ENCODE peak calls at places on chromosomes 2 and 18, in five cellular contexts. One of them, this sample, is unnamed.

GRCh38 chr2:153169567-153169966 is 309.0 kb downstream of the RPRM start:
- DNase-seq in H9: no peak
- DNase-seq in trophoblast cell: no peak
- DNase-seq in H1: no peak
- DNase-seq in mesenchymal stem cell: no peak
- DNase-seq in this sample: no peak

GRCh38 chr2:241773511-241774418 is 2.9 kb upstream of the GAL3ST2 start:
- DNase-seq in H9: no peak
- DNase-seq in H1: peak
- DNase-seq in trophoblast cell: no peak
- DNase-seq in mesenchymal stem cell: no peak
- DNase-seq in this sample: no peak

GRCh38 chr18:13103366-13103765 is 112.2 kb downstream of the CEP192 start:
- DNase-seq in trophoblast cell: no peak
- DNase-seq in H9: no peak
- DNase-seq in mesenchymal stem cell: no peak
- DNase-seq in H1: no peak
- DNase-seq in this sample: no peak

GRCh38 chr2:18477333-18477732 is 83.1 kb downstream of the RDH14 start:
- DNase-seq in mesenchymal stem cell: no peak
- DNase-seq in H1: no peak
- DNase-seq in H9: no peak
- DNase-seq in trophoblast cell: no peak
- DNase-seq in this sample: no peak

GRCh38 chr18:36295880-36296301 is 1.6 kb upstream of the FHOD3 start:
- DNase-seq in H9: no peak
- DNase-seq in trophoblast cell: peak
- DNase-seq in H1: no peak
- DNase-seq in mesenchymal stem cell: no peak
- DNase-seq in this sample: no peak

GRCh38 chr2:191545361-191545760 is 132.6 kb upstream of the NABP1 start:
- DNase-seq in mesenchymal stem cell: no peak
- DNase-seq in H1: no peak
- DNase-seq in H9: no peak
- DNase-seq in trophoblast cell: no peak
- DNase-seq in this sample: no peak

GRCh38 chr2:92072461-92073035 is 2798.7 kb upstream of the TEKT4 start:
- DNase-seq in mesenchymal stem cell: no peak
- DNase-seq in H9: peak
- DNase-seq in H1: no peak
- DNase-seq in trophoblast cell: no peak
- DNase-seq in this sample: no peak

GRCh38 chr2:203035879-203036470 is 21.3 kb downstream of the NBEAL1 start:
- DNase-seq in H9: no peak
- DNase-seq in trophoblast cell: no peak
- DNase-seq in mesenchymal stem cell: no peak
- DNase-seq in H1: no peak
- DNase-seq in this sample: no peak

GRCh38 chr2:191521608-191522208 is 156.2 kb upstream of the NABP1 start:
- DNase-seq in H1: no peak
- DNase-seq in mesenchymal stem cell: peak
- DNase-seq in H9: no peak
- DNase-seq in trophoblast cell: no peak
- DNase-seq in this sample: no peak

GRCh38 chr2:203689424-203690109 is 16.9 kb upstream of the CD28 start:
- DNase-seq in mesenchymal stem cell: no peak
- DNase-seq in H9: no peak
- DNase-seq in trophoblast cell: no peak
- DNase-seq in H1: no peak
- DNase-seq in this sample: no peak

GRCh38 chr2:216339456-216340279 is 32.6 kb downstream of the MARCHF4 start:
- DNase-seq in H9: peak
- DNase-seq in trophoblast cell: no peak
- DNase-seq in mesenchymal stem cell: peak
- DNase-seq in H1: peak
- DNase-seq in this sample: peak

GRCh38 chr2:58239243-58239642 is 1.9 kb downstream of the FANCL start:
- DNase-seq in mesenchymal stem cell: no peak
- DNase-seq in H9: no peak
- DNase-seq in trophoblast cell: no peak
- DNase-seq in H1: no peak
- DNase-seq in this sample: no peak

GRCh38 chr18:44392933-44393332 is 287.8 kb upstream of the SETBP1 start:
- DNase-seq in H1: no peak
- DNase-seq in trophoblast cell: peak
- DNase-seq in H9: no peak
- DNase-seq in mesenchymal stem cell: no peak
- DNase-seq in this sample: peak

GRCh38 chr2:207897541-207898353 is 127.6 kb downstream of the PLEKHM3 start:
- DNase-seq in H1: no peak
- DNase-seq in mesenchymal stem cell: no peak
- DNase-seq in H9: no peak
- DNase-seq in trophoblast cell: no peak
- DNase-seq in this sample: peak

GRCh38 chr2:230640540-230641011 is 72.1 kb upstream of the CAB39 start:
- DNase-seq in H1: no peak
- DNase-seq in H9: no peak
- DNase-seq in mesenchymal stem cell: peak
- DNase-seq in trophoblast cell: no peak
- DNase-seq in this sample: no peak

GRCh38 chr2:234178309-234179030 is 128.0 kb downstream of the SPP2 start:
- DNase-seq in mesenchymal stem cell: peak
- DNase-seq in H1: no peak
- DNase-seq in H9: no peak
- DNase-seq in trophoblast cell: no peak
- DNase-seq in this sample: no peak

GRCh38 chr2:72415256-72415655 is 267.6 kb upstream of the CYP26B1 start:
- DNase-seq in trophoblast cell: no peak
- DNase-seq in H9: no peak
- DNase-seq in mesenchymal stem cell: peak
- DNase-seq in H1: no peak
- DNase-seq in this sample: no peak

GRCh38 chr2:173146590-173146989 is 70.9 kb downstream of the MAP3K20 start:
- DNase-seq in H1: no peak
- DNase-seq in mesenchymal stem cell: peak
- DNase-seq in trophoblast cell: no peak
- DNase-seq in H9: no peak
- DNase-seq in this sample: no peak

GRCh38 chr2:66565291-66565690 is 130.4 kb downstream of the MEIS1 start:
- DNase-seq in H9: no peak
- DNase-seq in H1: no peak
- DNase-seq in trophoblast cell: no peak
- DNase-seq in mesenchymal stem cell: no peak
- DNase-seq in this sample: no peak

GRCh38 chr18:54233228-54233625 is 8.8 kb upstream of the MBD2 start:
- DNase-seq in trophoblast cell: no peak
- DNase-seq in H9: no peak
- DNase-seq in mesenchymal stem cell: no peak
- DNase-seq in H1: no peak
- DNase-seq in this sample: no peak

GRCh38 chr18:45137089-45137423 is 456.4 kb downstream of the SETBP1 start:
- DNase-seq in trophoblast cell: no peak
- DNase-seq in mesenchymal stem cell: no peak
- DNase-seq in H1: no peak
- DNase-seq in H9: no peak
- DNase-seq in this sample: no peak

GRCh38 chr2:200756618-200757321 is 54.9 kb upstream of the BZW1 start:
- DNase-seq in H9: peak
- DNase-seq in H1: no peak
- DNase-seq in trophoblast cell: peak
- DNase-seq in mesenchymal stem cell: peak
- DNase-seq in this sample: no peak

GRCh38 chr2:224927671-224928173 is 114.5 kb downstream of the DOCK10 start:
- DNase-seq in H9: no peak
- DNase-seq in mesenchymal stem cell: peak
- DNase-seq in trophoblast cell: peak
- DNase-seq in H1: no peak
- DNase-seq in this sample: no peak

GRCh38 chr2:231765496-231765929 is 15.6 kb downstream of the PDE6D start:
- DNase-seq in mesenchymal stem cell: no peak
- DNase-seq in trophoblast cell: no peak
- DNase-seq in H1: no peak
- DNase-seq in H9: no peak
- DNase-seq in this sample: no peak

GRCh38 chr2:9656270-9656766 is 25.5 kb upstream of the YWHAQ start:
- DNase-seq in mesenchymal stem cell: peak
- DNase-seq in H9: no peak
- DNase-seq in trophoblast cell: peak
- DNase-seq in H1: no peak
- DNase-seq in this sample: no peak

DNA sequence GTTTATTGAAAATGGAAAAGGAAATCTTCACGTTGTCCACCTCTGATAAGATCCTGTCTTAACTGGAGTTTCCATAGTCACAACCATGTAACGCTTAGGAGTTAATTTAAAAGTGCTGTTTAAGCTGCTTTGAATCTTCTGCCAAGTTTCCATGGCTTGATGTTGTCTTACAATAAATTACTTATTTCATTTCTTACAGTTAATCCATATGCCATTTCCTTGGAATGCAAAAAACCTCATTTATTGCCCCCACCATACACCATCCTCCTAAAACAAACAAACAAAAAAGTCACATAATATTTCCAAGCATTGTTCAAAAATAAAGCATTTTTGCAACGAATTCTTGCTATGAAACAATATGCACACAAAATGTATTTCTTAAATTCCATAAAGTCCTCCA is 46.7 kb upstream of the PXDN start:
- DNase-seq in mesenchymal stem cell: no peak
- DNase-seq in H9: no peak
- DNase-seq in H1: no peak
- DNase-seq in trophoblast cell: no peak
- DNase-seq in this sample: no peak
- H3K18ac ChIP-seq in mesenchymal stem cell: no peak
- H3K18ac ChIP-seq in H9: no peak
- H3K18ac ChIP-seq in H1: no peak
- H3K18ac ChIP-seq in trophoblast cell: no peak
- H3K18ac ChIP-seq in this sample: no peak

DNA sequence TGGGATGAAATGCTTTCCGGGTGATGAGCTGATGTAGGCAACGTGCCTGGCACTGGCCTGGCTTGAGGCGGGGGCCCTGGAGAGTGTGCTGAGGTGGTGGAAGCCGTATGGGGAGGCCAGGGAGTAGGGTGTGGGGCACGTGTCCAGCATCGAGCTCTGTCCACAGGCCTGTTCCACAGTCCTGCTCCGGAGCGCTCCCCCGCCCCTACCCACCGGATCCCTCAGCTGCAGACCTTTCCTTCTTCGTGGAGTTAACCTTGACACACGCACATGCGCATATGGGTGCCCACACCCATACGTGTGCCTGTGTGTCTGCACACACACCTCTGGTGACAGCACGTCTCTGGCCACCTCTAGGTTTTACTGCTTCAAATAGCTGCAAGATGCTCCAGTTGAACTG is 49.3 kb downstream of the INHBB start:
- DNase-seq in trophoblast cell: no peak
- DNase-seq in H1: peak
- DNase-seq in mesenchymal stem cell: no peak
- DNase-seq in H9: no peak
- DNase-seq in this sample: no peak
- H2BK12ac ChIP-seq in trophoblast cell: no peak
- H2BK12ac ChIP-seq in H1: peak
- H2BK12ac ChIP-seq in mesenchymal stem cell: no peak
- H2BK12ac ChIP-seq in H9: no peak
- H2BK12ac ChIP-seq in this sample: no peak

GRCh38 chr2:84996909-84997308 is 25.9 kb downstream of the KCMF1 start:
- DNase-seq in trophoblast cell: no peak
- DNase-seq in H9: no peak
- DNase-seq in H1: no peak
- DNase-seq in mesenchymal stem cell: no peak
- DNase-seq in this sample: no peak

GRCh38 chr2:84986018-84986417 is 15.1 kb downstream of the KCMF1 start:
- DNase-seq in trophoblast cell: no peak
- DNase-seq in H1: no peak
- DNase-seq in mesenchymal stem cell: no peak
- DNase-seq in H9: no peak
- DNase-seq in this sample: no peak

GRCh38 chr2:84989422-84989821 is 18.5 kb downstream of the KCMF1 start:
- DNase-seq in mesenchymal stem cell: no peak
- DNase-seq in H9: no peak
- DNase-seq in trophoblast cell: no peak
- DNase-seq in H1: no peak
- DNase-seq in this sample: no peak

GRCh38 chr2:84995826-84996225 is 24.9 kb downstream of the KCMF1 start:
- DNase-seq in mesenchymal stem cell: no peak
- DNase-seq in trophoblast cell: no peak
- DNase-seq in H9: no peak
- DNase-seq in H1: no peak
- DNase-seq in this sample: no peak

DNA sequence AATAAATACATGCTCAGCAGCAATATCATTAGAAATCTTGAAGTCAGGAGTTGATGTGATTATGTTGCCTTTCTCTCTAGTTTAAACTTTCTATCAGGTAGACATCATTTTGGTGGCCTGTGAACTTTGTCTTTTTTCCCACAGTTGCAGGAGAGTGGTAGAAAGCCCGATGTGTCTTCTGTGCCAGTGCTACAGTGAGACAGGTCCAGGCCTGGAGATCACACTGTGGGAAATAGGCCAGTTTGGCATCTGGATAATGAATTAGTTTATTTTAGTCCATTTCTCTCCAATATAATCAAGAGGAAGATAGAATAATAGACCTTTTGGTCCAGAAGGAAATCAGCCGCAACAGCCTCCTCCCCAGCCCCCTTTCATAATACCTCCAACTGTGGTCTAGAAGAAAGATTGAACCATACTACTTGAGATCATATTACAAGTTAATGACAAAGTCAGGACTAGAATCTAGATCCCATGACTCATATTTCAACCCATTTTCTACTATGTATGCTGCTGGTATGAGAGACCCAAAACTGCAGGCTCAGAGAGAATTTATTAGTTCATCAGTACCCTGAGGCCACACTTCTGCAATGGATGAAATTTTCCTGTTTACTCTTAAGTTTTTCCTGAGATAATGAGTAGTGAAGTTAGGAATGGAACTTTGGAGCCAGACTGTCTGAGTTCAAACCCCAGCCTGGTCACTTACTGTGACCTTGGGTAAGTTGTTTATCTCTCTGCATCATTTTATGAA is 20.6 kb downstream of the KCMF1 start:
- DNase-seq in H9: no peak
- DNase-seq in H1: no peak
- DNase-seq in trophoblast cell: peak
- DNase-seq in mesenchymal stem cell: peak
- DNase-seq in this sample: no peak
- H3K18ac ChIP-seq in H9: no peak
- H3K18ac ChIP-seq in H1: no peak
- H3K18ac ChIP-seq in trophoblast cell: no peak
- H3K18ac ChIP-seq in mesenchymal stem cell: no peak
- H3K18ac ChIP-seq in this sample: no peak

GRCh38 chr2:147463881-147464520 is 380.8 kb upstream of the ACVR2A start:
- DNase-seq in mesenchymal stem cell: no peak
- DNase-seq in trophoblast cell: no peak
- DNase-seq in H9: no peak
- DNase-seq in H1: no peak
- DNase-seq in this sample: no peak

GRCh38 chr2:147456729-147457128 is 388.1 kb upstream of the ACVR2A start:
- DNase-seq in trophoblast cell: no peak
- DNase-seq in H1: no peak
- DNase-seq in mesenchymal stem cell: no peak
- DNase-seq in H9: no peak
- DNase-seq in this sample: no peak

GRCh38 chr2:147464737-147465437 is 379.9 kb upstream of the ACVR2A start:
- DNase-seq in mesenchymal stem cell: peak
- DNase-seq in H1: no peak
- DNase-seq in trophoblast cell: no peak
- DNase-seq in H9: no peak
- DNase-seq in this sample: no peak

GRCh38 chr2:147460140-147460539 is 384.7 kb upstream of the ACVR2A start:
- DNase-seq in trophoblast cell: no peak
- DNase-seq in H1: no peak
- DNase-seq in H9: no peak
- DNase-seq in mesenchymal stem cell: no peak
- DNase-seq in this sample: no peak
- H2BK12ac ChIP-seq in trophoblast cell: no peak
- H2BK12ac ChIP-seq in H1: no peak
- H2BK12ac ChIP-seq in H9: no peak
- H2BK12ac ChIP-seq in mesenchymal stem cell: no peak
- H2BK12ac ChIP-seq in this sample: no peak

This sample was measured in neuronal stem cell.